ENCODE peak calls at places on chromosomes 7 and 10, in seven cellular contexts. S, J, Z, C, W, X and N are unnamed samples.

GRCh38 chr10:62437696-62438095 is 63.5 kb downstream of the ZNF365 start:
- DNase-seq in W (no peak), S (no peak), Z (peak), C (no peak), J (no peak), X (no peak), N (no peak)

GRCh38 chr10:42690449-42691360 is 52.3 kb upstream of the ZNF33B start:
- DNase-seq in Z (peak), J (no peak), W (no peak), C (no peak), S (no peak), X (no peak), N (no peak)

GRCh38 chr10:69685802-69686585 is 55.9 kb downstream of the FAM241B start:
- DNase-seq in X (peak), J (no peak), C (peak), S (no peak), Z (no peak), W (no peak), N (no peak)

GRCh38 chr10:52308251-52309031 is 5.6 kb upstream of the DKK1 start:
- DNase-seq in W (peak), J (peak), Z (peak), S (peak), C (no peak), X (peak), N (no peak)

GRCh38 chr10:8017276-8017675 is 37.2 kb upstream of the GATA3 start:
- DNase-seq in Z (peak), X (no peak), S (no peak), C (no peak), W (no peak), J (no peak), N (no peak)

GRCh38 chr7:74010407-74010806 is 17.6 kb upstream of the ELN start:
- DNase-seq in J (no peak), C (no peak), Z (no peak), W (no peak), S (no peak), X (no peak), N (no peak)

GRCh38 chr7:123041085-123041484 is 45.6 kb upstream of the TAS2R16 start:
- DNase-seq in X (no peak), C (no peak), J (no peak), W (no peak), S (no peak), Z (no peak), N (no peak)

GRCh38 chr7:16114633-16115032 is 306.7 kb downstream of the CRPPA start:
- DNase-seq in W (no peak), C (no peak), X (no peak), J (no peak), Z (peak), S (peak), N (no peak)

GRCh38 chr10:76916536-76916935 is 721.1 kb downstream of the KCNMA1 start:
- DNase-seq in Z (no peak), X (no peak), C (no peak), W (no peak), S (no peak), J (no peak), N (no peak)

GRCh38 chr7:43612599-43613589 is 30.0 kb downstream of the STK17A start:
- DNase-seq in W (no peak), X (no peak), Z (no peak), S (no peak), J (peak), C (no peak), N (no peak)

GRCh38 chr7:91266067-91266930 is 2.1 kb downstream of the FZD1 start:
- DNase-seq in X (no peak), J (no peak), Z (peak), S (no peak), C (peak), W (peak), N (no peak)

GRCh38 chr7:281637-282036 is 8.3 kb upstream of the FOXL3 start:
- DNase-seq in C (no peak), S (no peak), J (no peak), W (no peak), X (no peak), Z (no peak), N (no peak)

DNA sequence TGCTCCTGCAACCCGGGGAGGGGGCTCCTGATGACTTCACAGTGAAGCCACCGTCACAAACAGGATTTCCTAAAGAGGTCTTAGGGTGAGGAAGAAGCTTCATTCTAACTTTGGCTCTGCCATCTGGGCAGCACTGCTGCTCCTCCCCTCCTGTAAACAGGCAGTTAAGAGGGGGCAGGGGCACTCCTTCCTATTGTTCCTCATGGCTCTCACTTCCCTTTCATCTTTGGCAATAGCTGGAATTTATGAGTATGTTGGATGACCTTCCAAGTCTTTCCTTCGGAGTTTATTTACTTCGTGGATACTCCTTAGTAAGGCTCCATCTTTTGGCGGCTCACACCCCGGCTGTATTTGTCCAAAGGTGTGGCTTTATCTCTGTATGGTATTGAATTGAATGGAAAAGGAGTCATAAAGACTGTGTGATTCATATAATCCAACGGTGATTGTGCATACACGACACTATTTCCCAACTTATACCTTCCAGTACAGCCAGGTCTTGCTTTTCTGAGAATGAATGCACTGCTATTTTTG is 55.4 kb upstream of the FAM133B start:
- DNase-seq in C (no peak), J (no peak), X (peak), S (no peak), Z (no peak), W (no peak), N (no peak)
- TF ChIP-seq POLR2AphosphoS5 in C (no peak), J (no peak), X (peak), S (peak), Z (no peak), W (no peak), N (no peak)

GRCh38 chr10:132961-133898 is 2.0 kb upstream of the ZMYND11 start:
- DNase-seq in W (no peak), S (no peak), Z (peak), J (no peak), X (no peak), C (no peak), N (no peak)

GRCh38 chr10:134743-135600 is at the start of gene ZMYND11:
- DNase-seq in C (peak), S (no peak), Z (peak), J (peak), W (peak), X (peak), N (no peak)

GRCh38 chr10:136465-136762 is 1.2 kb downstream of the ZMYND11 start:
- DNase-seq in Z (no peak), J (no peak), X (no peak), W (no peak), S (no peak), C (no peak), N (no peak)

GRCh38 chr10:135601-136464 is 578 bp downstream of the ZMYND11 start:
- DNase-seq in C (peak), X (peak), W (peak), Z (peak), S (no peak), J (peak), N (no peak)

DNA sequence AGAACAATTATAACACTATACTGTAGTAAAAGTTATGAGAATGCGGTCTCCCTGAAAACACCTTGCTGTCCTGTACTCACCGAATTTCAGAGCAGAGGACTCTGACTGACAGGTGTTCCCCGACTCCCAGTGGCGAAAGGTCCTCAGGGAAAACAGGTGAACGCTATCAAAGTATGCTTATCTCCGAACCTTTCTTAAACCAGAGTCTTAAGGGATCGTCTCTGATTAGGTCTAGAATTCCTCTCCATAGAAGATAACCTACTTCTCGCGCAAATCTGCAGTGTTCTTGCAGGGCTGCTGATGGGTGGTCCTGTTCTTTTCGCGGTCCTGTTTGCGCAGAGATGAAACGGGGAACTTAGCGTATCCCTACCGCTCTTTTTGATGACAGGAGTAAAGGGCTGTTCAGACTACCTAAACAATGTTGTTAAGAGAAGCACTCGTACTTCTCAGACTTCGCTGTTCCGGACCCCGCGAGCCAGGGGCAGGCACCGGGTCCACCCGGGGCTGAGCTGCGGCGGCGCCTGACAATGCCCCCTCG is 981 bp upstream of the ZMYND11 start:
- DNase-seq in S (no peak), W (no peak), C (no peak), X (no peak), J (peak), Z (peak), N (no peak)
- TF ChIP-seq POLR2AphosphoS5 in S (no peak), W (no peak), C (no peak), X (no peak), J (no peak), Z (no peak), N (no peak)

DNA sequence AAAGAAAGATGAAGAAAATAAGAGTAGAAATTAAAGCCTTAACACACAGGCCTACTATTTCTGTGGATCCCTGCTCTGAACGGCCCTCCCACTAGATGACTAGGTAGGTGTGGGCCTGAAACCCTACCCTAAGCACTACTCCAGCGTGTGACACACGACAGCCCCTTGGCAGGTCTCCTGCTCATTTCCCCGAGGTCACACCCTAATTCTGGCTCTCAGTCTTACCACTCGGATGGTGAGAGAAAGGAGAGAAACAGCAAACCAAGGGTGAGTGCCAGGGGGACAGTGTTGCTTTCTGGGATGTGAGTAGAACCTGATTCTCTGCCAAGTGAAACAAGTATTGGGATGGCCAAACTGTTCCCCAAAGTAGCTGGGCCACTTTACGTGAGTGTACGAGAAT is 12.1 kb downstream of the GALNTL5 start:
- DNase-seq in S (no peak), C (no peak), X (no peak), W (peak), Z (no peak), J (no peak), N (no peak)
- TF ChIP-seq POLR2AphosphoS5 in S (no peak), C (no peak), X (no peak), W (no peak), Z (no peak), J (no peak), N (no peak)

DNA sequence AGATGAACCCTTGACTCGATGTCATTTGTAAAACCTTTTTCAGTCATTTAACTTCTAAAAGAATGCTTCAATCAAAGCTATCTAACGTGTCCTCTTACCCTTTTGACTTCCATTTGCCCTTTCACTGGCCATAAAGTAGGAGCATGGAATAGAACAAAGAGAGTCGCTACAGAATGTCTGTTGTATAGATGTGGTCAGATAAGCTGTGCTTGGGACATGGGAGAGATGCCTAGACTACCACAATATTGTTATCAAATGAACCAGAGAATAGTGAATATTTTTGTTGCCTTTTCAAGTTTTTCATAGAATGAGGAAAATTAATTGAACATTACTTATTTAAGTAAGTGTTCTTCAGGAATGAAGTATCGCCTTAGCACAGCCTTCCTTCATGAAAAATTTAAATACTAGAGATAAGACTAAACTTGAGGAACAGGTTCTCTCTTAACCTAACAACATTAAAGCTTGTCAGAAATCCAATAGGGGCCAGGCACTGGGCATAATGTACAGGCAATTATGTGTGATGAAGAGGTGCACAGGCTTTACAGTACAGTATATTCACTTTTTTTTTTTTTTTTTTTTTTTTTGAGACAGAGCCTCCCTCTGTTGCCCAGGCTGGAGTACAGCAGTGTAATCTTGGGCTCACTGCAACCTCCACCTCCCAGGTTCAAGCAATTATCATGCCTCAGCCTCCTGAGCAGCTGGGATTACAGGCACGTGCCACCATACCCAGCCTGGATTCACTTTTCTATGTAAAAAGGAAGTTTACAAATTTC is 7.5 kb upstream of the KMT2E start:
- DNase-seq in Z (no peak), S (no peak), W (no peak), X (peak), C (no peak), J (no peak), N (no peak)
- TF ChIP-seq POLR2AphosphoS5 in Z (no peak), S (no peak), W (no peak), X (peak), C (no peak), J (no peak), N (no peak)

DNA sequence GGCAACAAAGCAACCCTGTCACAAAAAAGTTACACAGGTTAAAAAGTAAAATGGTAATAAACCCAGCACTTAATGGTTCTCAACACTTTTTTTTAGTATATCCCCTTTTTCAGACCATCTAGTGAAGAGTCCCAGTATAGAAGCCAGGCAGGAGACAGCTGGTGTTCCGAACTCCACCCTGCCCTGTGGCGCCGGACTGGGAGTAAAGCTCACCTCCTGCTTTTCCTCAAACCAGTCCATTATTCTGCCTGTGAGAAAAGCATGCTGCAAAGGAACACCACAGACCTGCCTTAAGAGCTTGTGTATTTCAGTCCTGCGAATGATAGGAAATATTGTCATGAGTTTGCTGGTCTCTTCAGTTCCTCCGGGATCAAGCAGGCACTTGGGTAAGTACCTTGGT is 81.0 kb downstream of the EZH2 start:
- DNase-seq in J (no peak), Z (no peak), W (no peak), C (no peak), S (no peak), X (no peak), N (no peak)
- TF ChIP-seq POLR2AphosphoS5 in J (no peak), Z (no peak), W (no peak), C (no peak), S (peak), X (no peak), N (no peak)